ENCODE peak calls at places on chromosomes 5 and 9, in four cellular contexts. R is right lobe of liver, B is heart left ventricle, I is transverse colon. A is an unnamed sample.

GRCh38 chr5:177500685-177501522 is 3.5 kb upstream of the PDLIM7 start:
- DNase-seq in R (peak), B (peak), I (peak), A (peak)

GRCh38 chr9:136881691-136882108 is 4.6 kb upstream of the TRAF2 start:
- DNase-seq in R (no peak), B (peak), I (peak), A (peak)

GRCh38 chr9:6667633-6668280 is 22.2 kb upstream of the GLDC start:
- DNase-seq in R (no peak), B (no peak), I (no peak), A (no peak)

GRCh38 chr5:158174918-158175663 is 316.1 kb upstream of the CLINT1 start:
- DNase-seq in R (peak), B (peak), I (peak), A (peak)

GRCh38 chr9:108057421-108058136 is 568.0 kb upstream of the KLF4 start:
- DNase-seq in R (no peak), B (no peak), I (peak), A (peak)

GRCh38 chr5:142888469-142889085 is 118.4 kb downstream of the ARHGAP26 start:
- DNase-seq in R (no peak), B (no peak), I (no peak), A (peak)

GRCh38 chr5:169160405-169160901 is 140.5 kb downstream of the SLIT3 start:
- DNase-seq in R (no peak), B (no peak), I (no peak), A (no peak)

GRCh38 chr9:98010450-98010849 is 27.3 kb downstream of the ANP32B start:
- DNase-seq in R (no peak), B (no peak), I (peak), A (no peak)

GRCh38 chr5:95988877-95989276 is 27.2 kb upstream of the ELL2 start:
- DNase-seq in R (no peak), B (no peak), I (no peak), A (no peak)

GRCh38 chr9:112752334-112753110 is 2.0 kb downstream of the SNX30 start:
- DNase-seq in R (no peak), B (no peak), I (no peak), A (no peak)

GRCh38 chr9:112751059-112751795 is 667 bp downstream of the SNX30 start:
- DNase-seq in R (peak), B (peak), I (peak), A (peak)

GRCh38 chr9:112750767-112751058 is 153 bp downstream of the SNX30 start:
- DNase-seq in R (no peak), B (no peak), I (no peak), A (no peak)

GRCh38 chr9:112748041-112748440 is 2.5 kb upstream of the SNX30 start:
- DNase-seq in R (no peak), B (no peak), I (no peak), A (no peak)

DNA sequence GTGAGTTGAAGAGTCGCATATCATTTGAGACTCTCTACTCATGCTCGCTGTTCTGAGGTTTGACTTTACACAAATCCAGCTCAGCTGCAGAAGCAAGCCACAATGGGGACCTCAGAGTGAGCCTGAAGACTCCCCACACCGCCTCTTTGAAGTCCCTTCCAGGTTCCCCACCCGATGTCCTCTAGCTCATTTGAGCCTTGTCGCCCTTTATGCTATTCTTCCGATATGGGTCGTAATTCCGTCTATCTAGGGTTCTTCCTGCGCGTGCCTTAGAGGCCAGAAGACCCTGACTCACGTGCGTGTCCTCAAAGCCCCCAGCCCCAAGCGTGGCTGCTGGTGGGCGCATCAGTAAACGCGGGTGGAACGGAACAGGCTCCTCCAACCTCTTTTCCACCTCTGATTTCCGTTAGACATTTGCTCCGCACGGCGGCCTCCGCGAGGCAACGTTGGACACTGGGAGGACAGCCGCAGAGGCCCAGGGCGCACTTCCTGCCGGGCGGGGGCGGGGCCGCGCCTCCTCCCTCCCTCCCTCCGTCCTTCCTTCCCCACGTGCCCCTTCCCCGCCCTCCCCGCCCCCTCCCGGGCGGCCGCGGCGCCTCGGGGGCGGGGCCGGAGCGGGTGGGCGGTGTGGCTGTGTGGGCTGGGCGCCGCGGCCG is at the start of gene SNX30:
- DNase-seq in R (peak), B (peak), I (peak), A (peak)
- TF ChIP-seq CTCF in R (peak), B (no peak), I (no peak), A (no peak)

GRCh38 chr5:175347931-175348330 is 96.1 kb downstream of the DRD1 start:
- DNase-seq in R (no peak), B (no peak), I (no peak), A (no peak)
- TF ChIP-seq CTCF in R (no peak), B (no peak), I (no peak), A (no peak)

GRCh38 chr5:94782376-94782775 is 163.9 kb downstream of the SLF1 start:
- DNase-seq in R (no peak), B (no peak), I (no peak), A (no peak)

GRCh38 chr5:94779684-94780083 is 161.2 kb downstream of the SLF1 start:
- DNase-seq in R (no peak), B (no peak), I (no peak), A (no peak)

GRCh38 chr5:94788527-94788926 is 170.1 kb downstream of the SLF1 start:
- DNase-seq in R (no peak), B (no peak), I (no peak), A (no peak)

GRCh38 chr5:94785111-94785510 is 166.6 kb downstream of the SLF1 start:
- DNase-seq in R (no peak), B (no peak), I (no peak), A (no peak)
- TF ChIP-seq CTCF in R (no peak), B (no peak), I (no peak), A (no peak)

GRCh38 chr5:136210259-136210658 is 17.3 kb upstream of the SMIM32 start:
- DNase-seq in R (no peak), B (no peak), I (no peak), A (no peak)
- TF ChIP-seq CTCF in R (no peak), B (no peak), I (no peak), A (no peak)